ENCODE peak calls at places on chromosomes 2 and 18, in ten cellular contexts. B is heart right ventricle, W is GM10248, O is NB4, U is Calu3, E is choroid plexus epithelial cell, N is A549, J is transverse colon, P is lower lobe of right lung, Z is OCI-LY7. K is an unnamed sample.

GRCh38 chr2:70887550-70888229 is 48.0 kb upstream of the ATP6V1B1 start:
- DNase-seq in B (peak), W (peak), O (peak), U (no peak), E (no peak), N (peak), J (peak), P (no peak), Z (no peak), K (no peak)

GRCh38 chr2:241441492-241441891 is 66.9 kb downstream of the STK25 start:
- DNase-seq in B (no peak), W (no peak), O (no peak), U (no peak), E (no peak), N (no peak), J (no peak), P (no peak), Z (no peak), K (no peak)

GRCh38 chr2:146634256-146635068 is 1210.4 kb upstream of the ACVR2A start:
- DNase-seq in B (no peak), W (no peak), O (no peak), U (peak), E (peak), N (peak), J (no peak), P (no peak), Z (no peak), K (no peak)

GRCh38 chr18:950882-951539 is 46.3 kb downstream of the ADCYAP1 start:
- DNase-seq in B (no peak), W (no peak), O (no peak), U (no peak), E (no peak), N (no peak), J (no peak), P (no peak), Z (no peak), K (no peak)

GRCh38 chr2:207423886-207424285 is 105.9 kb upstream of the CREB1 start:
- DNase-seq in B (no peak), W (peak), O (peak), U (no peak), E (peak), N (no peak), J (no peak), P (no peak), Z (no peak), K (no peak)

GRCh38 chr18:74416124-74416523 is 41.0 kb downstream of the DIPK1C start:
- DNase-seq in B (peak), W (no peak), O (no peak), U (no peak), E (no peak), N (no peak), J (no peak), P (no peak), Z (no peak), K (no peak)

GRCh38 chr2:47534179-47534919 is 131.4 kb downstream of the MSH2 start:
- DNase-seq in B (peak), W (no peak), O (peak), U (no peak), E (peak), N (no peak), J (peak), P (no peak), Z (no peak), K (no peak)

GRCh38 chr2:186687774-186688173 is 6.1 kb upstream of the FAM171B start:
- DNase-seq in B (no peak), W (no peak), O (peak), U (no peak), E (no peak), N (no peak), J (no peak), P (no peak), Z (peak), K (no peak)

GRCh38 chr2:213243189-213244044 is 40.8 kb upstream of the SPAG16 start:
- DNase-seq in B (no peak), W (no peak), O (no peak), U (no peak), E (no peak), N (no peak), J (no peak), P (no peak), Z (peak), K (no peak)

GRCh38 chr18:65768379-65768778 is 17.6 kb downstream of the CDH7 start:
- DNase-seq in B (no peak), W (no peak), O (no peak), U (no peak), E (peak), N (no peak), J (no peak), P (no peak), Z (no peak), K (no peak)

GRCh38 chr18:47317824-47318508 is 66.5 kb upstream of the SKOR2 start:
- DNase-seq in B (no peak), W (no peak), O (no peak), U (no peak), E (no peak), N (no peak), J (no peak), P (no peak), Z (no peak), K (no peak)

GRCh38 chr2:26243643-26244478 is 571 bp downstream of the HADHA start:
- DNase-seq in B (no peak), W (peak), O (peak), U (peak), E (peak), N (peak), J (peak), P (no peak), Z (peak), K (no peak)

GRCh38 chr2:165933211-165933610 is 20.4 kb downstream of the TTC21B start:
- DNase-seq in B (no peak), W (no peak), O (no peak), U (no peak), E (no peak), N (no peak), J (no peak), P (no peak), Z (no peak), K (no peak)

GRCh38 chr2:239758325-239758877 is 266.7 kb downstream of the NDUFA10 start:
- DNase-seq in B (no peak), W (no peak), O (no peak), U (no peak), E (peak), N (peak), J (no peak), P (peak), Z (no peak), K (no peak)

GRCh38 chr2:46886268-46887027 is 29.2 kb downstream of the MCFD2 start:
- DNase-seq in B (no peak), W (no peak), O (no peak), U (no peak), E (no peak), N (no peak), J (no peak), P (no peak), Z (no peak), K (no peak)

GRCh38 chr2:31263636-31264190 is 29.8 kb downstream of the EHD3 start:
- DNase-seq in B (no peak), W (no peak), O (no peak), U (no peak), E (no peak), N (no peak), J (no peak), P (no peak), Z (peak), K (no peak)
- TF ChIP-seq CTCF in B (peak), W (peak), O (no peak), U (no peak), E (no peak), N (no peak), J (no peak), P (no peak), Z (peak), K (no peak)

GRCh38 chr2:36322108-36322507 is 33.5 kb upstream of the CRIM1 start:
- DNase-seq in B (no peak), W (no peak), O (peak), U (no peak), E (peak), N (no peak), J (no peak), P (no peak), Z (no peak), K (peak)

GRCh38 chr2:36318547-36318946 is 37.0 kb upstream of the CRIM1 start:
- DNase-seq in B (no peak), W (no peak), O (peak), U (no peak), E (peak), N (no peak), J (no peak), P (no peak), Z (no peak), K (no peak)
- TF ChIP-seq CTCF in B (no peak), W (no peak), O (peak), U (no peak), E (peak), N (peak), J (no peak), P (no peak), Z (peak), K (no peak)

GRCh38 chr2:85838181-85838580 is 50.6 kb downstream of the ST3GAL5 start:
- DNase-seq in B (no peak), W (no peak), O (peak), U (no peak), E (peak), N (no peak), J (no peak), P (no peak), Z (no peak), K (no peak)
- TF ChIP-seq CTCF in B (no peak), W (no peak), O (no peak), U (no peak), E (no peak), N (no peak), J (no peak), P (no peak), Z (no peak), K (no peak)

DNA sequence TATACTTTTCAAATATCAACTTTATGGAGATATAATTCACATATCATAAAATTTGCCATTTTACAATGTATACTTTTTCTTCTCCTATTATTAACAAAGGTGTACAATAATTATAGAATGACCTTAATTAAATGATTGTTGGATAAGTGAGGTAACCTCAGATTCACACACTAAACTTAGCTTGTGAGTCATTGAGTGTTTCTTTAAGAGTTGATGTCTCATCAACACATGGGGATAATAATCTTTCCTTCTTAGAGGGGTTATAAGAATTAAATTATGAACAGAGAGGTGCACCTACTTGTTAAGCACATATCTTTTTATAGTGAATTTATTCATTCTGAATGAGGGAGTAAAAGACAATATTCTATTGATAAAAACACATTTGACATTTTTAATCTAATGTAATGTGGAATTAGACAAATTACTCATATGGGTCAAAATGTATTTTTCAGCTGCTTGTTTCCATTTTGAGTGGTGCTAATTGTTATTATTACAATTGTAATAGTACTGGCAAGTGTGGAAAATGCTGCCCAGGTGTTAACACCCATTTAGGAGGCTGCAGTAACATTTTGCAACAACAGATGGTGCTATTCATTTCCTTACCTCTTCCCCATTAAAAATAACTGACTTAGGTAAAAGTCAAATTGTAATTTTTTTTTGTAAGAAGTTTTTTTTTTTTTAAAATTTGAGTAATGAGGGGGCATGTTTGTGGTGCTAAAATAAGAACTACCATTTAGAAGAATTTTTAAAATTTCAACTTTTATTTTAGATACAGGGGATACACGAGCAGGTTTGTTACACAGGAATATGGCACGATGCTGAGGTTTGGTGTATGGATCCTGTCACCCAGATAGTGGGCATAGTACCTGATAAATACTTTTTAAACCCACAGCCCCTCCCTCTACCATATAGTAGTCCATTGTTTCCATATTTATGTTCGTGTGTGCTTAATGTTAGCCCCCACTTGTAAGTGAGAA is 32.1 kb upstream of the DYNAP start:
- DNase-seq in B (no peak), W (peak), O (peak), U (peak), E (peak), N (peak), J (no peak), P (no peak), Z (peak), K (peak)
- TF ChIP-seq CTCF in B (peak), W (peak), O (peak), U (peak), E (peak), N (peak), J (peak), P (peak), Z (peak), K (peak)

GRCh38 chr2:232697059-232697806 is at the start of gene GIGYF2:
- DNase-seq in B (peak), W (peak), O (peak), U (peak), E (peak), N (peak), J (peak), P (peak), Z (peak), K (peak)
- TF ChIP-seq CTCF in B (no peak), W (no peak), O (no peak), U (no peak), E (no peak), N (no peak), J (no peak), P (peak), Z (no peak), K (no peak)

GRCh38 chr2:113114224-113114945 is 13.0 kb upstream of the IL1RN start:
- DNase-seq in B (no peak), W (no peak), O (no peak), U (no peak), E (no peak), N (no peak), J (no peak), P (no peak), Z (no peak), K (no peak)

GRCh38 chr2:113113794-113114193 is 13.6 kb upstream of the IL1RN start:
- DNase-seq in B (no peak), W (no peak), O (no peak), U (no peak), E (no peak), N (no peak), J (no peak), P (no peak), Z (no peak), K (no peak)

GRCh38 chr2:113112438-113112837 is 15.0 kb upstream of the IL1RN start:
- DNase-seq in B (no peak), W (no peak), O (no peak), U (no peak), E (no peak), N (no peak), J (no peak), P (no peak), Z (no peak), K (no peak)

GRCh38 chr2:113111121-113111520 is 16.3 kb upstream of the IL1RN start:
- DNase-seq in B (no peak), W (no peak), O (no peak), U (no peak), E (no peak), N (no peak), J (no peak), P (no peak), Z (no peak), K (no peak)

DNA sequence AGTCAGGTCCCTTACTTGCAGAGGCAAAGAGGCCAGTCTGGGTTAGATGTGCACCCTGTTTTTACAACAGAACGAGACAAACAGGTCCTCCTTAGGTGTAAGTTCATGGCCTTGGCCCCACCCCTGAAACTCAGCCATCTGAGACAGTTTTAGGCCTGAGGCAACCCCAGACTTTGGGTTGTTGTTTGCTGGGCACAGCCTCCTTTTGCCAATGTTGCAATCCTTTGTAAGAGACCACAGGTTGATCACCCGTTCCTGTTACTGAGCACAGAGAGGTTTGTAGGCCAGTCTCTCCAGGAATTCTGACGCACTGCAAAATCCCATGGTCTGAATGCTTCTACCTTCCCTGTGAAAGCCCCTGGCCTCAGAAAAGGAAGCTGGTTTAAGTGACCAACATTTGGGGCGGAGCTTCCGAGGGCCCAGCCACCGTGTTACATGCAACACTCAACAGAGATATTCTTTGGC is 15.5 kb upstream of the IL1RN start:
- DNase-seq in B (no peak), W (no peak), O (peak), U (no peak), E (no peak), N (no peak), J (no peak), P (no peak), Z (no peak), K (no peak)
- TF ChIP-seq CTCF in B (no peak), W (no peak), O (no peak), U (no peak), E (no peak), N (no peak), J (no peak), P (no peak), Z (no peak), K (no peak)

GRCh38 chr2:55947759-55948158 is 24.2 kb upstream of the EFEMP1 start:
- DNase-seq in B (no peak), W (no peak), O (no peak), U (no peak), E (peak), N (no peak), J (no peak), P (no peak), Z (no peak), K (no peak)

GRCh38 chr2:55946793-55947192 is 23.2 kb upstream of the EFEMP1 start:
- DNase-seq in B (no peak), W (no peak), O (no peak), U (no peak), E (no peak), N (no peak), J (no peak), P (no peak), Z (no peak), K (no peak)

GRCh38 chr2:55949613-55950012 is 26.0 kb upstream of the EFEMP1 start:
- DNase-seq in B (no peak), W (no peak), O (no peak), U (no peak), E (peak), N (no peak), J (no peak), P (no peak), Z (no peak), K (no peak)

GRCh38 chr2:55949211-55949610 is 25.6 kb upstream of the EFEMP1 start:
- DNase-seq in B (no peak), W (no peak), O (no peak), U (no peak), E (no peak), N (no peak), J (no peak), P (no peak), Z (no peak), K (no peak)

DNA sequence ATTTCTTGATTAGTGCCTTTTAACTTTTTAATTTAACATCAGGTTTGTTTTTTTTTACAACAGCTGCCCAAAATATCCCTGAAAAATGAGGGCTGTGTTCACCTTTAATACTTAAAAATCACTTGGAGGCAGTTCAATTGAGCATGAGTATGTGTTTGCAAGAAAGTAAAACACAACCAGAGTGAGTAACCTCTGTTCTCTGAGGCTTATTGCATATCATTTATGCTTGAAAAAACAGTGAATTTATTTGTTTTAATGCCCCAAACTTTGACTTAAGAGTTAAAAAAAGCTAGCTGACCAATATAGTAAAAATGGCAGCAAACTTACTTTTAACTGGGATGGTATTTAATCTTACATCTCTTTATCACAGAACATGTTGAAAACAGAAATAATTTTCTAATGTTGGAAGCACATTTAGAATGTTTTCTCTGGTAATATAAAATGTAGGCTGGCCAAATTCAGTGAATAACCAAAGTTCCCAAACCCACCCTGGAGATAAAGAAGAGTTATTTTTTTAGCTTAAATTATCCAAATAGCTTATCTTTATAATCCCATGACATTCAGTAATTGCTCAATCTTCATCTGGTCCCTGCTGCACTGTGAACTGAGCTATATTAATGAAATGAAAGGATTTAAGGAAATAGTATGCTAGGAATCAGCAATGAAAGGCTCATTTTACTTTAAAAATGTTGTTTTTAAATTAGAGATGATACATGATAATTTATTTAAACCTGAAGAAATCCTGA is 24.8 kb upstream of the EFEMP1 start:
- DNase-seq in B (no peak), W (no peak), O (no peak), U (no peak), E (peak), N (no peak), J (no peak), P (no peak), Z (no peak), K (no peak)
- TF ChIP-seq CTCF in B (no peak), W (no peak), O (no peak), U (no peak), E (no peak), N (no peak), J (no peak), P (no peak), Z (no peak), K (no peak)

GRCh38 chr2:50018938-50019337 is 864.6 kb upstream of the FSHR start:
- DNase-seq in B (no peak), W (no peak), O (peak), U (no peak), E (no peak), N (no peak), J (no peak), P (no peak), Z (no peak), K (no peak)

DNA sequence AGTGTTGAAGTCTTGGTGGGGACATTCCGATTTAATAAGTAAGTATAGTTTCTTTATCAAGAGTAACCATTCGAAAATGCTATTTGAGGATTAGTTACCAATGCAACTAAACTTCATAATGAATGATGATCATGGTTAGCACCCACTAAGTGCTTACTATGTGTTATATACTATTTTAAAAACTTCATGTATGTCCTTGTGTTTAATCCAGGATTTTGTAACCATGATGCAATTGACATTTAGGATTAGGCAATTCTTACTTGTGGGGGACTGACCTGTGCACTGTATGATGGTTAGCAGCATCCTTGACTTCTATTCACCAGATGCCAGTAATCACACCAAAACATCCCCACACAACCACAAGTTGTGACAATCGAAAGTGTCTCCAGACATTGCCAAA is 859.9 kb upstream of the FSHR start:
- DNase-seq in B (no peak), W (no peak), O (no peak), U (no peak), E (no peak), N (no peak), J (no peak), P (no peak), Z (no peak), K (no peak)
- TF ChIP-seq CTCF in B (no peak), W (no peak), O (no peak), U (no peak), E (no peak), N (no peak), J (no peak), P (no peak), Z (no peak), K (no peak)

K was measured in endothelial cell.